ENCODE peak calls at places on chromosomes 12 and 14, in eight cellular contexts. One of them, this sample, is unnamed.

GRCh38 chr14:100147181-100147631 is 12.2 kb downstream of the DEGS2 start:
- DNase-seq in thyroid gland: no peak
- DNase-seq in Peyer's patch: peak
- DNase-seq in MM.1S: no peak
- DNase-seq in cardiac fibroblast: no peak
- DNase-seq in WTC11: no peak
- DNase-seq in brain microvascular endothelial cell: no peak
- DNase-seq in HL-60: peak
- DNase-seq in this sample: no peak

GRCh38 chr12:53956251-53956887 is 1.7 kb downstream of the HOXC12 start:
- DNase-seq in thyroid gland: no peak
- DNase-seq in Peyer's patch: no peak
- DNase-seq in MM.1S: no peak
- DNase-seq in cardiac fibroblast: no peak
- DNase-seq in WTC11: no peak
- DNase-seq in brain microvascular endothelial cell: no peak
- DNase-seq in HL-60: peak
- DNase-seq in this sample: no peak

GRCh38 chr12:70885952-70886351 is 34.6 kb downstream of the PTPRR start:
- DNase-seq in thyroid gland: no peak
- DNase-seq in Peyer's patch: no peak
- DNase-seq in MM.1S: no peak
- DNase-seq in cardiac fibroblast: peak
- DNase-seq in WTC11: no peak
- DNase-seq in brain microvascular endothelial cell: no peak
- DNase-seq in HL-60: no peak
- DNase-seq in this sample: no peak

GRCh38 chr14:98385851-98386250 is 886.1 kb downstream of the BCL11B start:
- DNase-seq in thyroid gland: no peak
- DNase-seq in Peyer's patch: no peak
- DNase-seq in MM.1S: no peak
- DNase-seq in cardiac fibroblast: no peak
- DNase-seq in WTC11: no peak
- DNase-seq in brain microvascular endothelial cell: no peak
- DNase-seq in HL-60: no peak
- DNase-seq in this sample: no peak

GRCh38 chr12:27539191-27539631 is 15.2 kb downstream of the PPFIBP1 start:
- DNase-seq in thyroid gland: no peak
- DNase-seq in Peyer's patch: no peak
- DNase-seq in MM.1S: no peak
- DNase-seq in cardiac fibroblast: peak
- DNase-seq in WTC11: no peak
- DNase-seq in brain microvascular endothelial cell: peak
- DNase-seq in HL-60: no peak
- DNase-seq in this sample: peak

GRCh38 chr12:24780969-24781368 is 167.9 kb downstream of the BCAT1 start:
- DNase-seq in thyroid gland: no peak
- DNase-seq in Peyer's patch: no peak
- DNase-seq in MM.1S: peak
- DNase-seq in cardiac fibroblast: peak
- DNase-seq in WTC11: no peak
- DNase-seq in brain microvascular endothelial cell: no peak
- DNase-seq in HL-60: no peak
- DNase-seq in this sample: peak

GRCh38 chr12:4133029-4133428 is 140.5 kb upstream of the CCND2 start:
- DNase-seq in thyroid gland: no peak
- DNase-seq in Peyer's patch: no peak
- DNase-seq in MM.1S: no peak
- DNase-seq in cardiac fibroblast: no peak
- DNase-seq in WTC11: no peak
- DNase-seq in brain microvascular endothelial cell: no peak
- DNase-seq in HL-60: no peak
- DNase-seq in this sample: no peak

GRCh38 chr14:47454025-47454424 is 221.4 kb downstream of the MDGA2 start:
- DNase-seq in thyroid gland: no peak
- DNase-seq in Peyer's patch: no peak
- DNase-seq in MM.1S: no peak
- DNase-seq in cardiac fibroblast: no peak
- DNase-seq in WTC11: no peak
- DNase-seq in brain microvascular endothelial cell: no peak
- DNase-seq in HL-60: no peak
- DNase-seq in this sample: no peak

GRCh38 chr12:93164103-93164880 is 213.4 kb upstream of the NUDT4 start:
- DNase-seq in thyroid gland: no peak
- DNase-seq in Peyer's patch: no peak
- DNase-seq in MM.1S: no peak
- DNase-seq in cardiac fibroblast: no peak
- DNase-seq in WTC11: no peak
- DNase-seq in brain microvascular endothelial cell: no peak
- DNase-seq in HL-60: no peak
- DNase-seq in this sample: peak

GRCh38 chr12:8816448-8816847 is 6.0 kb upstream of the A2ML1 start:
- DNase-seq in thyroid gland: no peak
- DNase-seq in Peyer's patch: no peak
- DNase-seq in MM.1S: no peak
- DNase-seq in cardiac fibroblast: no peak
- DNase-seq in WTC11: no peak
- DNase-seq in brain microvascular endothelial cell: no peak
- DNase-seq in HL-60: no peak
- DNase-seq in this sample: no peak

GRCh38 chr14:73712540-73713141 is 1.5 kb downstream of the PNMA1 start:
- DNase-seq in thyroid gland: no peak
- DNase-seq in Peyer's patch: no peak
- DNase-seq in MM.1S: no peak
- DNase-seq in cardiac fibroblast: no peak
- DNase-seq in WTC11: no peak
- DNase-seq in brain microvascular endothelial cell: no peak
- DNase-seq in HL-60: no peak
- DNase-seq in this sample: no peak
- TF ChIP-seq CTCF in thyroid gland: no peak
- TF ChIP-seq CTCF in Peyer's patch: no peak
- TF ChIP-seq CTCF in MM.1S: no peak
- TF ChIP-seq CTCF in cardiac fibroblast: no peak
- TF ChIP-seq CTCF in WTC11: no peak
- TF ChIP-seq CTCF in brain microvascular endothelial cell: no peak
- TF ChIP-seq CTCF in HL-60: no peak
- TF ChIP-seq CTCF in this sample: no peak

GRCh38 chr14:59627011-59627520 is 50.5 kb upstream of the CCDC175 start:
- DNase-seq in thyroid gland: no peak
- DNase-seq in Peyer's patch: no peak
- DNase-seq in MM.1S: no peak
- DNase-seq in cardiac fibroblast: no peak
- DNase-seq in WTC11: no peak
- DNase-seq in brain microvascular endothelial cell: no peak
- DNase-seq in HL-60: no peak
- DNase-seq in this sample: no peak

GRCh38 chr14:59629384-59630158 is 53.0 kb upstream of the CCDC175 start:
- DNase-seq in thyroid gland: no peak
- DNase-seq in Peyer's patch: no peak
- DNase-seq in MM.1S: no peak
- DNase-seq in cardiac fibroblast: no peak
- DNase-seq in WTC11: no peak
- DNase-seq in brain microvascular endothelial cell: no peak
- DNase-seq in HL-60: no peak
- DNase-seq in this sample: no peak

GRCh38 chr14:59632381-59632780 is 55.8 kb upstream of the CCDC175 start:
- DNase-seq in thyroid gland: peak
- DNase-seq in Peyer's patch: no peak
- DNase-seq in MM.1S: no peak
- DNase-seq in cardiac fibroblast: peak
- DNase-seq in WTC11: peak
- DNase-seq in brain microvascular endothelial cell: peak
- DNase-seq in HL-60: no peak
- DNase-seq in this sample: no peak

GRCh38 chr14:59631237-59631636 is 54.6 kb upstream of the CCDC175 start:
- DNase-seq in thyroid gland: no peak
- DNase-seq in Peyer's patch: no peak
- DNase-seq in MM.1S: no peak
- DNase-seq in cardiac fibroblast: no peak
- DNase-seq in WTC11: peak
- DNase-seq in brain microvascular endothelial cell: no peak
- DNase-seq in HL-60: no peak
- DNase-seq in this sample: no peak

GRCh38 chr14:59630281-59630963 is 53.8 kb upstream of the CCDC175 start:
- DNase-seq in thyroid gland: peak
- DNase-seq in Peyer's patch: peak
- DNase-seq in MM.1S: no peak
- DNase-seq in cardiac fibroblast: peak
- DNase-seq in WTC11: peak
- DNase-seq in brain microvascular endothelial cell: no peak
- DNase-seq in HL-60: no peak
- DNase-seq in this sample: no peak
- TF ChIP-seq CTCF in thyroid gland: no peak
- TF ChIP-seq CTCF in Peyer's patch: no peak
- TF ChIP-seq CTCF in MM.1S: no peak
- TF ChIP-seq CTCF in cardiac fibroblast: no peak
- TF ChIP-seq CTCF in WTC11: no peak
- TF ChIP-seq CTCF in brain microvascular endothelial cell: no peak
- TF ChIP-seq CTCF in HL-60: no peak
- TF ChIP-seq CTCF in this sample: no peak

DNA sequence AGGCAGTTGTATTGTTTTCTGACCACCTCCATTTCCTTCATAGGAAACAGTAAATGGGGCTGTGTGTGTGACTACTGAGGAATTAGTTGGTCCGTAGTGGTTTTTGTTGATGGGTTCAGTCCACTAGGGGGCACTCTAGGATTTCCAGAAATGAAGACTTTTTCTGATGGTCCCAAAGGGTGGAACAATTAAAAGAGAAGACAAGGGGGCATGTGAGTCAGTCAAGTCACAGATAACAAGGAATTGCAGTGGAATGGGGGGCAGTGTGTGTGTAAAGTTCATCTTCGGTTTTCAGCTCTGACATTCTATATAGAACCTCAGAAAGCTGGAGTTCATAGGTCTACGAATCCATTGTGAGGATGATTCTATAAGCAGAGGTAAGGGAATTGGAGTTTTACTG is 186.6 kb upstream of the OR4E1 start:
- DNase-seq in thyroid gland: no peak
- DNase-seq in Peyer's patch: no peak
- DNase-seq in MM.1S: peak
- DNase-seq in cardiac fibroblast: peak
- DNase-seq in WTC11: peak
- DNase-seq in brain microvascular endothelial cell: peak
- DNase-seq in HL-60: no peak
- DNase-seq in this sample: no peak
- TF ChIP-seq CTCF in thyroid gland: no peak
- TF ChIP-seq CTCF in Peyer's patch: no peak
- TF ChIP-seq CTCF in MM.1S: peak
- TF ChIP-seq CTCF in cardiac fibroblast: peak
- TF ChIP-seq CTCF in WTC11: peak
- TF ChIP-seq CTCF in brain microvascular endothelial cell: peak
- TF ChIP-seq CTCF in HL-60: peak
- TF ChIP-seq CTCF in this sample: peak

GRCh38 chr12:115857160-115857920 is 420.2 kb downstream of the MED13L start:
- DNase-seq in thyroid gland: no peak
- DNase-seq in Peyer's patch: no peak
- DNase-seq in MM.1S: no peak
- DNase-seq in cardiac fibroblast: no peak
- DNase-seq in WTC11: no peak
- DNase-seq in brain microvascular endothelial cell: no peak
- DNase-seq in HL-60: no peak
- DNase-seq in this sample: no peak
- TF ChIP-seq CTCF in thyroid gland: no peak
- TF ChIP-seq CTCF in Peyer's patch: no peak
- TF ChIP-seq CTCF in MM.1S: no peak
- TF ChIP-seq CTCF in cardiac fibroblast: peak
- TF ChIP-seq CTCF in WTC11: no peak
- TF ChIP-seq CTCF in brain microvascular endothelial cell: peak
- TF ChIP-seq CTCF in HL-60: no peak
- TF ChIP-seq CTCF in this sample: peak

GRCh38 chr12:16344269-16344668 is 3.2 kb upstream of the MGST1 start:
- DNase-seq in thyroid gland: no peak
- DNase-seq in Peyer's patch: no peak
- DNase-seq in MM.1S: no peak
- DNase-seq in cardiac fibroblast: peak
- DNase-seq in WTC11: no peak
- DNase-seq in brain microvascular endothelial cell: no peak
- DNase-seq in HL-60: no peak
- DNase-seq in this sample: peak
- TF ChIP-seq CTCF in thyroid gland: no peak
- TF ChIP-seq CTCF in Peyer's patch: no peak
- TF ChIP-seq CTCF in MM.1S: no peak
- TF ChIP-seq CTCF in cardiac fibroblast: no peak
- TF ChIP-seq CTCF in WTC11: no peak
- TF ChIP-seq CTCF in brain microvascular endothelial cell: no peak
- TF ChIP-seq CTCF in HL-60: no peak
- TF ChIP-seq CTCF in this sample: no peak

DNA sequence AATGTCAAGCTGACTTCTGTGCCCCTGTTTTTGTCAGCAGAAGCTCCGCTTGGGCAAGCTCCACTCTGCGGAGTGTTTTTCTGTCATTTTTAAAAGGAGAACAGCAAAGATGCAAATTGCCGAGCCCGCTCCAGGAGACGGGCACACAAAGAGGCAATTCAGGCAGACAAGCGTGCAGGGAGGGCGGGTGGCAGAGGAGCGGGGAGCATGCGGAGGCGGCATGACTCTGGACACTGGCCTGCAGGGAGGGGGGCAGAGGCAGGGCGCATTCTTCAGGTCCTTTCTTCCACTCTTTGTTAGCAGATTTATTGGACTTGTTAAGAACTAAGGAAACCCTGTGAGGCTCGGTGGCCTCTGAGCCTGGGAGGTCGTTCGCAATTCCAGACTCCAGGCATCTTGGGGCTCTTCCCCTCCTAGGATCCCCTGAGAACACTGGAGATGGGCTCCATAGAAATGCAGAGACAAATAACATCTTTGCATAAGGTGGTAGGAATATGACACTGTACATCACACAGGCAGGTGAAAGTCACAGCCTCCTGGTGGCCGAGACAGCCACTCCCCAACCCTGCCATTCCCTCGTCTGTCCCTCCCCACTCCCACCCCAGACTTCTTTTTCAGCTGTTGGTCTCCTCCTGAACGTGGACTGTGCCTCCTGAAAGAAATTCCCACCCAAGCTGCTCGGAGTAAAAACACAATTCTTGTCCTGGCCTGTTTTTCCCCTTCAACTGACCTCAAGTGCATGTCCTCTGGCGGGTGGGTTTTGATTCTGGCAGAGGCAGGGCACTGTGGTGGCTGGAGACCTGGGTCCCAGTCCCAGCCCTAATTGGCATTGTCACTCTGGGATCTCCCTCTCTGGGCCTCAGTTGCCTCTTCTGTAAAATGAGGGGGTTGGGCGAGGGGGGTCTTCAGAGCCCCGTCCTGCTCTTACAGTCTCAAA is 187.1 kb upstream of the RMST start:
- DNase-seq in thyroid gland: peak
- DNase-seq in Peyer's patch: no peak
- DNase-seq in MM.1S: no peak
- DNase-seq in cardiac fibroblast: no peak
- DNase-seq in WTC11: peak
- DNase-seq in brain microvascular endothelial cell: no peak
- DNase-seq in HL-60: no peak
- DNase-seq in this sample: no peak
- TF ChIP-seq CTCF in thyroid gland: no peak
- TF ChIP-seq CTCF in Peyer's patch: no peak
- TF ChIP-seq CTCF in MM.1S: no peak
- TF ChIP-seq CTCF in cardiac fibroblast: no peak
- TF ChIP-seq CTCF in WTC11: no peak
- TF ChIP-seq CTCF in brain microvascular endothelial cell: no peak
- TF ChIP-seq CTCF in HL-60: no peak
- TF ChIP-seq CTCF in this sample: no peak

DNA sequence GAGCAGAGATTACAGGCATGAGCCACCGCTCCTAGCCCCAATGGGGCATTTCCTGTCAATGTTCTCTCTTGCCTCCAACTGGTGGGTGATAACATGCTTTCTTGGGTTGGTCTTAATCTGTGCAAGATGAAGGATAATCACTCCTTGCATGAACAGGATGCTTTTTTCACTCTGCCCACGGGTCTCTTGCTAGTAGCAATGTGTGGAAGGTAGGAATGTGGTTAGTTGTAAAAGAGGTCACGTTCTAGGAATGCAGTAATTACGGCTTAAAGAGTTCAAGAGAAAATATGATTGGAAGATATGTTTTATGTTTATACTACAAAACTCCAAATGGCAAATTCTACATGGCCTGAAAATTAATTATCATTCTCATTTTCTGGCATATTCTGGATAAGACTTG is 10.5 kb downstream of the RNASE10 start:
- DNase-seq in thyroid gland: no peak
- DNase-seq in Peyer's patch: no peak
- DNase-seq in MM.1S: no peak
- DNase-seq in cardiac fibroblast: no peak
- DNase-seq in WTC11: no peak
- DNase-seq in brain microvascular endothelial cell: no peak
- DNase-seq in HL-60: no peak
- DNase-seq in this sample: peak
- TF ChIP-seq CTCF in thyroid gland: no peak
- TF ChIP-seq CTCF in Peyer's patch: no peak
- TF ChIP-seq CTCF in MM.1S: no peak
- TF ChIP-seq CTCF in cardiac fibroblast: no peak
- TF ChIP-seq CTCF in WTC11: no peak
- TF ChIP-seq CTCF in brain microvascular endothelial cell: no peak
- TF ChIP-seq CTCF in HL-60: no peak
- TF ChIP-seq CTCF in this sample: no peak

This sample was measured in HFFc6.